ENCODE peak calls at places on chromosome 12, in eight cellular contexts. J is activated naive CD4-positive, alpha-beta T cell treated with Interleukin-2 at 50 U/mL for 16 hours; Z is NCI-H1092; R is stimulated activated CD8-positive, alpha-beta memory T cell treated with anti-CD3 and anti-CD28 coated beads, Interleukin-12 subunit alpha, Interleukin-12 subunit beta, amount 100 ng/mL, for 4 hours; V is aorta; O is uterus; W is NCI-H1105; T is mucosa of gallbladder. Q is an unnamed sample.

GRCh38 chr12:89980236-89980635 is 271.6 kb upstream of the ATP2B1 start:
- DNase-seq in J (no peak), Z (no peak), R (no peak), V (no peak), O (no peak), W (no peak), T (peak; percentile 31), Q (no peak)

GRCh38 chr12:50542448-50542847 is 37.7 kb downstream of the DIP2B start:
- DNase-seq in J (peak; percentile 19), Z (no peak), R (no peak), V (no peak), O (no peak), W (no peak), T (no peak), Q (no peak)

GRCh38 chr12:109523071-109523470 is 45.6 kb downstream of the UBE3B start:
- DNase-seq in J (no peak), Z (no peak), R (no peak), V (peak; percentile 54), O (no peak), W (peak; percentile 47), T (no peak), Q (no peak)

GRCh38 chr12:68331500-68331868 is 678 bp downstream of the MDM1 start:
- DNase-seq in J (peak; percentile 21), Z (no peak), R (no peak), V (no peak), O (no peak), W (no peak), T (no peak), Q (no peak)

GRCh38 chr12:51262758-51263177 is 7.4 kb downstream of the SMAGP start:
- DNase-seq in J (no peak), Z (no peak), R (no peak), V (no peak), O (peak; percentile 44), W (no peak), T (peak; percentile 53), Q (peak; percentile 29)

GRCh38 chr12:124761876-124762275 is 101.8 kb downstream of the SCARB1 start:
- DNase-seq in J (peak; percentile 24), Z (no peak), R (no peak), V (no peak), O (no peak), W (no peak), T (no peak), Q (no peak)

GRCh38 chr12:130177615-130178014 is 15.4 kb downstream of the FZD10 start:
- DNase-seq in J (no peak), Z (no peak), R (no peak), V (peak; percentile 31), O (no peak), W (no peak), T (no peak), Q (no peak)

GRCh38 chr12:68970951-68971350 is 38.0 kb upstream of the CPM start:
- DNase-seq in J (no peak), Z (no peak), R (no peak), V (no peak), O (no peak), W (no peak), T (no peak), Q (no peak)

GRCh38 chr12:12704593-12705230 is 8.7 kb upstream of the GPR19 start:
- DNase-seq in J (no peak), Z (peak; percentile 82), R (no peak), V (no peak), O (peak; percentile 81), W (peak; percentile 86), T (peak; percentile 75), Q (peak; percentile 33)

GRCh38 chr12:65232490-65233077 is 45.9 kb upstream of the MSRB3 start:
- DNase-seq in J (no peak), Z (no peak), R (no peak), V (no peak), O (no peak), W (no peak), T (no peak), Q (no peak)

GRCh38 chr12:26318661-26319068 is 123.3 kb downstream of the SSPN start:
- DNase-seq in J (no peak), Z (no peak), R (no peak), V (no peak), O (peak; percentile 73), W (no peak), T (peak; percentile 63), Q (peak; percentile 83)

GRCh38 chr12:132362966-132363660 is 33.7 kb upstream of the GALNT9 start:
- DNase-seq in J (no peak), Z (no peak), R (no peak), V (peak; percentile 63), O (no peak), W (no peak), T (no peak), Q (peak; percentile 24)

GRCh38 chr12:118467576-118467975 is 91.2 kb downstream of the SUDS3 start:
- DNase-seq in J (no peak), Z (no peak), R (no peak), V (no peak), O (no peak), W (no peak), T (no peak), Q (no peak)

GRCh38 chr12:68420225-68421008 is 88.3 kb upstream of the MDM1 start:
- DNase-seq in J (peak; percentile 11), Z (no peak), R (no peak), V (no peak), O (peak; percentile 25), W (no peak), T (peak; percentile 11), Q (no peak)

GRCh38 chr12:104137902-104138746 is at the start of gene NFYB:
- DNase-seq in J (peak; percentile 92), Z (peak; percentile 93), R (peak; percentile 82), V (peak; percentile 95), O (peak; percentile 97), W (peak; percentile 97), T (peak; percentile 96), Q (peak; percentile 88)

GRCh38 chr12:13337786-13338185 is 141.3 kb downstream of the EMP1 start:
- DNase-seq in J (no peak), Z (no peak), R (no peak), V (no peak), O (no peak), W (no peak), T (no peak), Q (no peak)

GRCh38 chr12:40202095-40203059 is 22.4 kb upstream of the LRRK2 start:
- DNase-seq in J (no peak), Z (no peak), R (no peak), V (no peak), O (no peak), W (no peak), T (no peak), Q (no peak)

GRCh38 chr12:70831538-70831937 is 89.0 kb downstream of the PTPRR start:
- DNase-seq in J (no peak), Z (no peak), R (no peak), V (no peak), O (no peak), W (no peak), T (no peak), Q (no peak)

GRCh38 chr12:79444089-79444488 is 246.7 kb downstream of the PAWR start:
- DNase-seq in J (no peak), Z (no peak), R (no peak), V (no peak), O (no peak), W (no peak), T (no peak), Q (no peak)

GRCh38 chr12:59444932-59445331 is 150.9 kb upstream of the SLC16A7 start:
- DNase-seq in J (peak; percentile 2), Z (no peak), R (no peak), V (no peak), O (no peak), W (no peak), T (no peak), Q (no peak)

GRCh38 chr12:11621797-11622423 is 27.6 kb upstream of the ETV6 start:
- DNase-seq in J (peak; percentile 14), Z (no peak), R (no peak), V (no peak), O (no peak), W (no peak), T (no peak), Q (no peak)

GRCh38 chr12:58557156-58557555 is 363.1 kb downstream of the LRIG3 start:
- DNase-seq in J (no peak), Z (no peak), R (no peak), V (no peak), O (no peak), W (no peak), T (no peak), Q (no peak)

GRCh38 chr12:2333516-2333915 is 280.7 kb downstream of the CACNA1C start:
- DNase-seq in J (no peak), Z (no peak), R (no peak), V (no peak), O (no peak), W (no peak), T (no peak), Q (no peak)

GRCh38 chr12:78118036-78118435 is 287.3 kb downstream of the NAV3 start:
- DNase-seq in J (no peak), Z (no peak), R (no peak), V (no peak), O (no peak), W (no peak), T (no peak), Q (no peak)

GRCh38 chr12:94545937-94546771 is 86.5 kb upstream of the CEP83 start:
- DNase-seq in J (no peak), Z (peak; percentile 13), R (no peak), V (no peak), O (no peak), W (peak; percentile 23), T (peak; percentile 48), Q (peak; percentile 54)

GRCh38 chr12:13941258-13942249 is 39.8 kb downstream of the GRIN2B start:
- DNase-seq in J (no peak), Z (peak; percentile 61), R (no peak), V (no peak), O (no peak), W (peak; percentile 51), T (peak; percentile 78), Q (peak; percentile 50)

GRCh38 chr12:67774983-67775587 is 126.5 kb downstream of the DYRK2 start:
- DNase-seq in J (no peak), Z (no peak), R (no peak), V (no peak), O (no peak), W (no peak), T (no peak), Q (no peak)

GRCh38 chr12:95553202-95553943 is 2.1 kb upstream of the USP44 start:
- DNase-seq in J (no peak), Z (no peak), R (no peak), V (no peak), O (no peak), W (no peak), T (no peak), Q (no peak)